ENCODE peak calls at places on chromosomes 7 and 10, in six cellular contexts. I, S, Q, O, Y and W are unnamed samples.

GRCh38 chr7:18429547-18429946 is 66.0 kb upstream of the HDAC9 start:
- DNase-seq in I (no peak), S (no peak), Q (no peak), O (no peak), Y (no peak), W (no peak)

GRCh38 chr10:68167271-68167670 is 58.0 kb downstream of the MYPN start:
- DNase-seq in I (no peak), S (no peak), Q (no peak), O (no peak), Y (no peak), W (no peak)

GRCh38 chr10:72263613-72264241 is 10.0 kb upstream of the DDIT4 start:
- DNase-seq in I (peak), S (no peak), Q (no peak), O (no peak), Y (no peak), W (peak)

GRCh38 chr7:11177793-11178192 is 204.1 kb downstream of the PHF14 start:
- DNase-seq in I (no peak), S (no peak), Q (no peak), O (no peak), Y (no peak), W (no peak)

GRCh38 chr7:123846217-123846891 is 1.4 kb downstream of the HYAL4 start:
- DNase-seq in I (no peak), S (no peak), Q (no peak), O (no peak), Y (no peak), W (peak)

GRCh38 chr7:120732256-120732655 is 125.7 kb downstream of the TSPAN12 start:
- DNase-seq in I (no peak), S (no peak), Q (no peak), O (no peak), Y (no peak), W (no peak)

GRCh38 chr7:149404396-149404795 is 56.5 kb downstream of the ZNF777 start:
- DNase-seq in I (no peak), S (no peak), Q (no peak), O (no peak), Y (no peak), W (no peak)

GRCh38 chr7:22332481-22332880 is 24.5 kb downstream of the RAPGEF5 start:
- DNase-seq in I (no peak), S (no peak), Q (no peak), O (no peak), Y (no peak), W (no peak)

GRCh38 chr10:22599048-22599561 is 115.3 kb downstream of the PIP4K2A start:
- DNase-seq in I (no peak), S (no peak), Q (no peak), O (no peak), Y (peak), W (no peak)

GRCh38 chr10:5895804-5896203 is 5.8 kb downstream of the FBH1 start:
- DNase-seq in I (no peak), S (no peak), Q (no peak), O (no peak), Y (no peak), W (no peak)